ENCODE peak calls at places on chromosomes 4 and X, in ten cellular contexts. B, S, U, Y, J, H, M, F, W and A are unnamed samples.

GRCh38 chr4:176744091-176744490 is 48.6 kb downstream of the VEGFC start:
- DNase-seq in F (no peak), J (no peak), W (no peak), S (no peak), H (no peak), B (no peak), M (no peak), Y (no peak), U (no peak), A (no peak)

GRCh38 chrX:1126738-1127137 is 85.7 kb downstream of the CRLF2 start:
- DNase-seq in H (no peak), B (no peak), J (no peak), U (no peak), Y (no peak), W (peak), S (no peak), F (no peak), M (no peak), A (no peak)

GRCh38 chrX:344371-344901 is 25.8 kb upstream of the GTPBP6 start:
- DNase-seq in F (no peak), H (no peak), W (no peak), S (no peak), B (no peak), U (peak), Y (no peak), M (no peak), J (no peak), A (no peak)

GRCh38 chrX:110713666-110714065 is 82.0 kb downstream of the CHRDL1 start:
- DNase-seq in H (no peak), S (no peak), U (no peak), B (no peak), F (no peak), M (no peak), J (no peak), W (no peak), Y (no peak), A (no peak)

GRCh38 chr4:11632015-11632414 is 203.3 kb upstream of the HS3ST1 start:
- DNase-seq in S (no peak), Y (no peak), F (no peak), W (no peak), B (no peak), J (no peak), H (no peak), M (no peak), U (no peak), A (no peak)

GRCh38 chrX:133188631-133189030 is 29.5 kb downstream of the TFDP3 start:
- DNase-seq in S (no peak), H (no peak), M (no peak), W (no peak), U (no peak), F (no peak), B (no peak), J (no peak), Y (no peak), A (no peak)

GRCh38 chr4:140427104-140427918 is at the start of gene CLGN:
- DNase-seq in F (peak), U (peak), B (peak), J (peak), W (peak), S (peak), H (peak), M (peak), Y (peak), A (peak)

GRCh38 chr4:184952522-184952921 is 65.8 kb upstream of the HELT start:
- DNase-seq in F (no peak), U (no peak), S (no peak), Y (no peak), M (no peak), B (no peak), H (no peak), J (no peak), W (no peak), A (no peak)

GRCh38 chr4:122450847-122451246 is 5.7 kb downstream of the IL2 start:
- DNase-seq in U (no peak), F (no peak), W (no peak), H (no peak), B (peak), Y (peak), S (no peak), J (no peak), M (peak), A (no peak)